ENCODE peak calls at places on chromosomes 7 and 10, in four cellular contexts. X, G, W and I are unnamed samples. For H3K9me3 and H3K4me1, the result is how much of the 10 kb centered on the place peaks cover.

GRCh38 chr10:96073722-96074121 is 30.3 kb downstream of the CCNJ start:
- DNase-seq in X (no peak), G (no peak), W (no peak), I (no peak)

GRCh38 chr7:106614751-106615150 is 46.2 kb downstream of the CCDC71L start:
- DNase-seq in X (no peak), G (no peak), W (no peak), I (no peak)

GRCh38 chr7:130490888-130491771 is 755 bp upstream of the MEST start:
- DNase-seq in X (peak), G (no peak), W (peak), I (no peak)

GRCh38 chr10:21285742-21286311 is 239.7 kb downstream of the SKIDA1 start:
- DNase-seq in X (no peak), G (no peak), W (no peak), I (no peak)

GRCh38 chr7:25181537-25181936 is 46.7 kb downstream of the NPVF start:
- DNase-seq in X (no peak), G (no peak), W (no peak), I (no peak)

GRCh38 chr7:156069897-156070296 is 257.6 kb upstream of the SHH start:
- DNase-seq in X (no peak), G (no peak), W (no peak), I (no peak)

GRCh38 chr7:147700702-147701101 is 889.9 kb upstream of the C7orf33 start:
- DNase-seq in X (no peak), G (no peak), W (no peak), I (no peak)

GRCh38 chr10:132961864-132962622 is 19.7 kb upstream of the CFAP46 start:
- DNase-seq in X (peak), G (peak), W (peak), I (no peak)

GRCh38 chr7:134315679-134316538 is 821 bp downstream of the SLC35B4 start:
- DNase-seq in X (peak), G (no peak), W (peak), I (no peak)

GRCh38 chr10:102473445-102474331 is 22.3 kb upstream of the C10orf95 start:
- DNase-seq in X (peak), G (peak), W (no peak), I (no peak)

GRCh38 chr10:103545771-103546281 is 52.3 kb downstream of the NEURL1 start:
- DNase-seq in X (no peak), G (no peak), W (peak), I (no peak)

GRCh38 chr10:103546401-103546800 is 52.9 kb downstream of the NEURL1 start:
- DNase-seq in X (no peak), G (no peak), W (peak), I (no peak)

GRCh38 chr10:103548006-103548405 is 54.5 kb downstream of the NEURL1 start:
- DNase-seq in X (no peak), G (no peak), W (peak), I (no peak)

GRCh38 chr10:103548581-103549348 is 55.3 kb downstream of the NEURL1 start:
- DNase-seq in X (no peak), G (no peak), W (peak), I (no peak)

DNA sequence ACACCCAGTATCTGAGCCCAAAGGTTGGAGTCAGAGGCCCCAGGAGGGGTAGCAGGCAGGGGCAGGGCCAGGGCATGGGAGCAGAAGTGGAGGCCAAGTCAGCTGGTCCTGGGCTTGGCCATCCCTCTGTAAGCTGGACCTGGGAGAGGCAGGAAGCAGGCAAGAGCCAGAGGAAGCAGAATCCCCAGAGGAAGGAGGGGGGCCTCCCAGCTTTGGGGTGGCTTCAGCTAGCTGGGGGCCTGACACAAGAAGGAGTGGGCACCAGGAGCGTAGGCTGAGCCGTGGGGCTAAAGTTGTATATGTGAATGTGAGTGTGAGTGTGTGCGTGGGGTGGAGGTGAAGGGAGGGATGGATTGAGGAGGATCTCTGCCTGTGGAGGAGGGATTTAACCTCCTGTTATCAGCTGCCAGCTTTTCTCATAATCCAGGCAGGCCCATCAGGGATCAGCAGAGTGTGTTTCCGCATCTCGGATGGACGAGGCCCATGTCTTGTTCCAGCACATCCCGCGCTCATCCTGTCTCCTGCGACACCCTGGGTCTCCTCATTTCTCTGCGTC is 54.0 kb downstream of the NEURL1 start:
- DNase-seq in X (no peak), G (no peak), W (peak), I (no peak)
- H3K9me3 ChIP-seq in X (under half), G (under half), W (under half), I (under half)

DNA sequence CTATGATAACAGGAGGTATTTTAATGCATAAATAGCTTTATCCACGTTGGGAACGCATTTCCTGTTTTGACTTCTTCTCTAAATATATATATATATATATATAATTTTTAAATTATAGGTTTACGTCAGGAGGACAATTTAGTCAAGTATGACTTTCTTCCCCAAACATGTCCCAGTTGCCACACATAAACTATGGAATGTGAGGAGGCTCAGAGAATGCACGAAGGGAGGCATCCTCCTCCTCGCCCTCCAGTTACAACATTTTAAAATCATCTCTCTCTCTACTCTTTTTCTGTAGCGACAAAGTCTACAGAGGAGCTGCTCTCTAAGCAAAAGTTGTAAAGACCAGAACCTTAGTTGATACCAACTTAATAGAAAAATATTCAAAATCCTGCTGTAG is 106.9 kb upstream of the LYZL1 start:
- DNase-seq in X (no peak), G (no peak), W (no peak), I (no peak)
- H3K4me1 ChIP-seq in X (under half), G (under half), W (under half), I (under half)

GRCh38 chr10:80486785-80487421 is 32.8 kb downstream of the TSPAN14 start:
- DNase-seq in X (no peak), G (no peak), W (no peak), I (no peak)

GRCh38 chr10:80487422-80487785 is 33.3 kb downstream of the TSPAN14 start:
- DNase-seq in X (no peak), G (no peak), W (no peak), I (no peak)

GRCh38 chr10:80489371-80490112 is 35.4 kb downstream of the TSPAN14 start:
- DNase-seq in X (no peak), G (no peak), W (no peak), I (no peak)

GRCh38 chr10:80487791-80488538 is 33.9 kb downstream of the TSPAN14 start:
- DNase-seq in X (peak), G (peak), W (no peak), I (peak)

GRCh38 chr10:80488539-80489066 is 34.5 kb downstream of the TSPAN14 start:
- DNase-seq in X (no peak), G (no peak), W (no peak), I (no peak)
- H3K27ac ChIP-seq in X (peak), G (peak), W (no peak), I (peak)

GRCh38 chr7:153370092-153370491 is 610.5 kb downstream of the ACTR3B start:
- DNase-seq in X (no peak), G (no peak), W (no peak), I (no peak)
- H3K9me3 ChIP-seq in X (under half), G (under half), W (under half), I (under half)

GRCh38 chr10:12022580-12023257 is 19.9 kb downstream of the UPF2 start:
- DNase-seq in X (peak), G (peak), W (no peak), I (no peak)
- H3K4me1 ChIP-seq in X (under half), G (under half), W (under half), I (under half)

GRCh38 chr7:39432368-39432767 is 133.8 kb upstream of the YAE1 start:
- DNase-seq in X (no peak), G (no peak), W (no peak), I (no peak)

GRCh38 chr7:39431242-39431641 is 135.0 kb upstream of the YAE1 start:
- DNase-seq in X (no peak), G (no peak), W (no peak), I (no peak)

GRCh38 chr7:39434012-39434411 is 132.2 kb upstream of the YAE1 start:
- DNase-seq in X (no peak), G (no peak), W (no peak), I (no peak)

GRCh38 chr7:39433550-39433949 is 132.7 kb upstream of the YAE1 start:
- DNase-seq in X (no peak), G (no peak), W (no peak), I (no peak)

DNA sequence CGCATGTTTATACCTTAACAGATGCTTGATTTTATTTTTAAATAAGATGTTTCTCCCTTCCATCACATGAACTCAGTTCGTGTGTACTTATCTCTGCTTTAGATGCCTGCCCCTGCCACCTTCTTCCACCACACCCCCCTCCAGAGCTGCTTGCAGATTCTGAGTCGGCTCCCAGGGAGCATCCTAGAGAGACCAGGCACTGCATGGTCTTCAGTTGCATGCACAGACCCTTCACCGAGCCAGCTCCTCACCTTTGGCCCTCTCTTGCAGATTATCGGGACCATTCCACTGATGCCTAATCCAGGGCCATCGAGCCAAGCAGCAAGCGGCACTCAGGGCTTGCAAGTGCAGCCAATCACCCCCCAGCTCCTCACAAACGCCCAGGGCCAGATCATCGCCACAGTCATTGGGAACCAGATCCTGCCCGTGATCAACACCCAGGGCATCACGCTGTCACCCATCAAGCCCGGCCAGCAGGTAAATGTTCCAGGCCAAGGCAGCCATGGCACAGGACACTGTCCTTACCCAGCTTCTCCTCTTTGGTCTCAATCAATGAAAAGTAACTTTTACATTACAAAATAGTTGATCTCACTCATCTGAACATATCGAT is 133.3 kb upstream of the YAE1 start:
- DNase-seq in X (no peak), G (no peak), W (no peak), I (no peak)
- H3K27ac ChIP-seq in X (no peak), G (no peak), W (no peak), I (no peak)

GRCh38 chr7:57487957-57488356 is 38.0 kb downstream of the ZNF716 start:
- DNase-seq in X (no peak), G (no peak), W (no peak), I (no peak)
- H3K9me3 ChIP-seq in X (under half), G (half or more), W (under half), I (under half)